ENCODE peak calls at places on chromosomes 1 and 21, in six cellular contexts. N, X, S, E, O and C are unnamed samples.
A peak's percentile ranks its signal among the peaks of the same experiment; 100 is the strongest.

GRCh38 chr1:29437946-29438345 is 201.6 kb downstream of the PTPRU start:
- DNase-seq in N (no peak), X (no peak), S (peak; percentile 25), E (no peak), O (no peak), C (no peak)

GRCh38 chr1:53198241-53198651 is 1.6 kb downstream of the CPT2 start:
- DNase-seq in N (no peak), X (no peak), S (no peak), E (no peak), O (no peak), C (peak; percentile 43)

GRCh38 chr1:39540504-39541031 is 36.0 kb downstream of the PABPC4 start:
- DNase-seq in N (no peak), X (peak; percentile 77), S (no peak), E (no peak), O (no peak), C (peak; percentile 87)

GRCh38 chr1:27526569-27527222 is 36.7 kb upstream of the WASF2 start:
- DNase-seq in N (no peak), X (peak; percentile 21), S (no peak), E (no peak), O (no peak), C (peak; percentile 60)

GRCh38 chr1:228293393-228293792 is 85.5 kb downstream of the OBSCN start:
- DNase-seq in N (no peak), X (no peak), S (no peak), E (no peak), O (no peak), C (no peak)

GRCh38 chr1:226973898-226974543 is 33.9 kb downstream of the COQ8A start:
- DNase-seq in N (no peak), X (peak; percentile 24), S (peak; percentile 22), E (peak; percentile 22), O (no peak), C (peak; percentile 42)

GRCh38 chr1:84271452-84272273 is 29.8 kb upstream of the SAMD13 start:
- DNase-seq in N (no peak), X (peak; percentile 72), S (peak; percentile 6), E (no peak), O (no peak), C (peak; percentile 80)

GRCh38 chr1:205073511-205073910 is 10.7 kb downstream of the TMEM81 start:
- DNase-seq in N (no peak), X (no peak), S (no peak), E (no peak), O (no peak), C (no peak)

GRCh38 chr1:148292915-148293314 is 140.8 kb upstream of the NBPF11 start:
- DNase-seq in N (no peak), X (no peak), S (no peak), E (no peak), O (no peak), C (no peak)

GRCh38 chr21:42505090-42505726 is 8.4 kb upstream of the SLC37A1 start:
- DNase-seq in N (no peak), X (no peak), S (no peak), E (no peak), O (no peak), C (no peak)

GRCh38 chr21:26544208-26544607 is 28.9 kb downstream of the CYYR1 start:
- DNase-seq in N (no peak), X (no peak), S (no peak), E (no peak), O (no peak), C (no peak)

GRCh38 chr1:58620926-58621325 is 43.9 kb upstream of the TACSTD2 start:
- DNase-seq in N (no peak), X (no peak), S (peak; percentile 37), E (no peak), O (no peak), C (no peak)

GRCh38 chr1:216723274-216723780 is at the start of gene ESRRG:
- DNase-seq in N (peak; percentile 65), X (peak; percentile 17), S (peak; percentile 83), E (peak; percentile 90), O (peak; percentile 80), C (peak; percentile 46)

GRCh38 chr1:154420172-154420571 is 15.0 kb downstream of the IL6R start:
- DNase-seq in N (no peak), X (peak; percentile 91), S (no peak), E (no peak), O (no peak), C (peak; percentile 93)

GRCh38 chr1:50973255-50973654 is 3.2 kb downstream of the CDKN2C start:
- DNase-seq in N (no peak), X (no peak), S (no peak), E (no peak), O (no peak), C (no peak)

GRCh38 chr1:57131701-57132394 is 166.0 kb upstream of the C8B start:
- DNase-seq in N (no peak), X (peak; percentile 30), S (no peak), E (no peak), O (no peak), C (no peak)

GRCh38 chr1:246798606-246799496 is 74.6 kb downstream of the SCCPDH start:
- DNase-seq in N (no peak), X (no peak), S (no peak), E (no peak), O (no peak), C (no peak)

GRCh38 chr1:205348559-205349477 is 7.9 kb downstream of the KLHDC8A start:
- DNase-seq in N (no peak), X (no peak), S (peak; percentile 81), E (no peak), O (no peak), C (no peak)

GRCh38 chr1:94225845-94226244 is 11.5 kb downstream of the ARHGAP29 start:
- DNase-seq in N (no peak), X (no peak), S (no peak), E (no peak), O (no peak), C (no peak)

GRCh38 chr1:190752131-190752530 is 274.5 kb upstream of the BRINP3 start:
- DNase-seq in N (no peak), X (no peak), S (no peak), E (no peak), O (no peak), C (no peak)

GRCh38 chr21:25871566-25871965 is 136.8 kb downstream of the GABPA start:
- DNase-seq in N (no peak), X (no peak), S (peak; percentile 46), E (peak; percentile 45), O (peak; percentile 58), C (no peak)

GRCh38 chr1:20359451-20360330 is 69.0 kb downstream of the VWA5B1 start:
- DNase-seq in N (no peak), X (no peak), S (no peak), E (no peak), O (no peak), C (no peak)

DNA sequence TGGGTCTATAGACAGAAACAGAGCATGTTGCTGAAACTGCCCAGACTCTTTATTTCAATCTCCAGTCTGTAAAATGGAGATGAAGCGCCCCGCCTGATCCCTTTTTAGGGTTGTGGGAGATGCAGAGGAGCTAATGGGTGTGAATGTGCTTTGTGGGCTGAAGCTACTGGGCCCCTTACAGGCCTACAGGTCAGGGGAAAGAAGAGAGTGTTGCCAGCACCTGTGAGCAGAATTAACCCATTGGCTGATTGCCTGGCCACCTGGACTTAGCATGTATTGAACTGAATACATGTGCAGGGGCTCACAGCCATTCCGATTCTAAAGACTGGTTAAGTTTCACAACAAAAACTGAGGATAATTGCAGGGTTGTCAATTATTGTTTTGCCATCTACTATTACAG is 13.9 kb upstream of the ATF3 start:
- DNase-seq in N (no peak), X (no peak), S (no peak), E (no peak), O (no peak), C (no peak)
- H3K4ac ChIP-seq in N (no peak overlapping the region), X (no peak overlapping the region), S (no peak overlapping the region), E (no peak overlapping the region), O (no peak overlapping the region), C (no peak overlapping the region)

DNA sequence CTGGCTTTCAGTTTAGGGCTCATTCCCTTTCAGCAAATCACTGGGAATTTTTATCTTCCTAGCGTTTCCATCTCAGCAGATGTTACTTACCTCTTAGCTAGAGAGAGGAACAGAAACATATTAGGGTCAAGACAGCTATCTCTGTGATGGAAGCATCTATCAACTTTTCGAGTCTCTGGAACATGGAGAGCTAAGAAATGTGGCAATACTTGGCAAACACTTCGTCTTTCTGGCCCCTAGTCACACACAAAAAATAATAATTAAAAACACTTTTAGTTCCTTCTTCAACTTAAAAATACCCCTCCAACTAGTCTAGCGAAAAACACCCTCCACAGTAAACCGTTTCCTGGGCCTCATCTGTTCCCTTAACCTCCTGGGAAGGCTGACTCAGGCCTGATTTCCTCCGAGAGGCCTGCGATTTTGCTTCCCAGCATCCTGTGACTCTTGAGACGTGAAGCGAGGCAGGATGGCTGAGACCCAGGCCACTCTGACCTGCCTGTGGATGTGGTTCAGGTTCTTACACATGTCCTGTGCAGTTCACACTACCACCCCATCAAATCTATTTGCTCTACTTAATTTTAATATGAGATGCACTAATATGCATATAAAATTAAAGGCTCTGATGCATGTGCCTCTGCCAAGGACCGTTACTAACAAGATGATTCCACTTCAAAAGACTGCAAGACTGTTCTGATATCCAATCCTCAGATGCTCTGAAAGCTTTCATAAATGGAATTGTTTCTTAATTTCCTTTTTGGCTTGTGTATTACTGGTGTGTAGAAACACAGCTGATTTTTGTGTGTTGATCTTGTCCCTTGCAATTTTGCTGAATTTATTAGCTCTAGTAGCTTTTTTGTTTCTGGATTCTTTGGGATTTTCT is 3.5 kb downstream of the NAV1 start:
- DNase-seq in N (no peak), X (peak; percentile 84), S (no peak), E (no peak), O (no peak), C (peak; percentile 79)
- H3K4ac ChIP-seq in N (no peak overlapping the region), X (peak overlapping the region; percentile 77), S (no peak overlapping the region), E (no peak overlapping the region), O (no peak overlapping the region), C (peak overlapping the region; percentile 92)

DNA sequence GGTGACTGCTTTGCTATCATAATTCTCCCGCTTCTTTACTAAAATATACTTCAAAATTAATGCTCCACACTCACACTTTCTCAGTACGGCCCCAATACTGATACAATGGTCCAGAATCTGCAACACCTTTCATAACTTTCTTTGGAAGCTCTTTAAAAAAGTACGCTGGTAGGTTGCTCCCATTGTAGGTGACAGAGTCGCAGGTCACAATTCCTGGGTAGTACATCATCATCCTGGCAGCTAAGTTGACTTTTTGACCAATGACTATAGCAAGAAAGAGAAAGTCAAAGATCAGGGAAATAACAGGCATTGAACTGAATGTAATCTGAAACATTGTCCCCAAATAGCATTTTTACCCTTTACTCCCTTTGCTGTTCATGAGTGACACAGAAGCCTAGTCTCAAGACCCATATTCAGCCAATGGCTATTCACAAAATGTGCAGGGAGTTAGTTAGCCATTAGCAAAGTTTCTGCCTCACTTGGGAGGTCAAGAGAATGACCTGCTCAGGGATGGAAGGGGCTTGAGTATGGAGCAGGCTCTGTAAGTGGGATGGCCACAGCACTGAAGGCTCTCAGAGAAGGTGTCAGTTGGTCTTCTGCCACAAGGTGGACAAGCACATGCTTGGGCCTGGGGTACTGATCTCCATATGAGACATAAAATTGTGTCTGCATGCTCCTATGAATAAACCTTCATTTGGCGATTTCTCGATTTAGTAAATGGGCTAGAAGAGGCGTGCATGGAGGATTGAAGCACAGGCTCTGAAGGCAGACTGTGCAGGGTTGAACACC is 35.4 kb downstream of the ADCY10 start:
- DNase-seq in N (no peak), X (no peak), S (peak; percentile 40), E (no peak), O (no peak), C (no peak)
- H3K4ac ChIP-seq in N (no peak overlapping the region), X (no peak overlapping the region), S (no peak overlapping the region), E (no peak overlapping the region), O (no peak overlapping the region), C (no peak overlapping the region)

DNA sequence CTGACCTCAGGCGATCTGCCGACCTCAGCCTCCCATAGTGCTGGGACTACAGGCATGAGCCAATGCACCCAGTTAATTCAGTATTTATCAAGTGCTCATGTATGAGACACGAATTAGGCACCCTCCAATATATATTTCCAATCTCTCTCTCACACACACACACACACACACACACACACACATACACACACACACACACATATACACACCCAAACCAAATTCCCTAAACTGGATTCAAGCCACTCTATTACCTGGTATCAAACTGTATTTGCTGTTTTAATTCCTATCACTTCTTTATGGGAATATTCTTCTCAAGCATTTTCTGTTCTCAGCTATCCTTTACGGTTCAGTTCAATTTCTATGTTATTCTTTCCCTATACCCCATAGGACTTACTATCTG is 8.5 kb downstream of the ZNF644 start:
- DNase-seq in N (no peak), X (no peak), S (no peak), E (no peak), O (no peak), C (no peak)
- H3K4ac ChIP-seq in N (no peak overlapping the region), X (no peak overlapping the region), S (no peak overlapping the region), E (no peak overlapping the region), O (no peak overlapping the region), C (no peak overlapping the region)